ENCODE peak calls at places on chromosomes 5 and 9, in six cellular contexts. One of them, this sample, is unnamed.
A peak's percentile ranks its signal among the peaks of the same experiment; 100 is the strongest.

GRCh38 chr9:133563286-133564213 is 29.0 kb downstream of the ADAMTSL2 start:
- DNase-seq in heart right ventricle: peak; percentile 73
- DNase-seq in hepatic stellate cell: peak; percentile 77
- DNase-seq in activated T-cell treated with anti-CD3 and anti-CD28 coated beads, Interleukin-2, amount 50 U/mL, for 4 hours: no peak
- DNase-seq in left lung: no peak
- DNase-seq in NCI-H510A treated with DMSO at 0.1 percent for 48 hours: no peak
- DNase-seq in this sample: peak; percentile 30

GRCh38 chr5:179623906-179624741 is 653 bp upstream of the HNRNPH1 start:
- DNase-seq in heart right ventricle: no peak
- DNase-seq in hepatic stellate cell: peak; percentile 93
- DNase-seq in activated T-cell treated with anti-CD3 and anti-CD28 coated beads, Interleukin-2, amount 50 U/mL, for 4 hours: peak; percentile 33
- DNase-seq in left lung: peak; percentile 54
- DNase-seq in NCI-H510A treated with DMSO at 0.1 percent for 48 hours: no peak
- DNase-seq in this sample: peak; percentile 90

GRCh38 chr5:67065697-67066096 is 130.9 kb downstream of the CD180 start:
- DNase-seq in heart right ventricle: no peak
- DNase-seq in hepatic stellate cell: no peak
- DNase-seq in activated T-cell treated with anti-CD3 and anti-CD28 coated beads, Interleukin-2, amount 50 U/mL, for 4 hours: no peak
- DNase-seq in left lung: no peak
- DNase-seq in NCI-H510A treated with DMSO at 0.1 percent for 48 hours: no peak
- DNase-seq in this sample: no peak

GRCh38 chr9:71766663-71767062 is 1.6 kb downstream of the CEMIP2 start:
- DNase-seq in heart right ventricle: no peak
- DNase-seq in hepatic stellate cell: no peak
- DNase-seq in activated T-cell treated with anti-CD3 and anti-CD28 coated beads, Interleukin-2, amount 50 U/mL, for 4 hours: no peak
- DNase-seq in left lung: no peak
- DNase-seq in NCI-H510A treated with DMSO at 0.1 percent for 48 hours: peak; percentile 54
- DNase-seq in this sample: no peak

GRCh38 chr5:168047669-168048111 is 243.8 kb upstream of the WWC1 start:
- DNase-seq in heart right ventricle: peak; percentile 65
- DNase-seq in hepatic stellate cell: no peak
- DNase-seq in activated T-cell treated with anti-CD3 and anti-CD28 coated beads, Interleukin-2, amount 50 U/mL, for 4 hours: no peak
- DNase-seq in left lung: no peak
- DNase-seq in NCI-H510A treated with DMSO at 0.1 percent for 48 hours: no peak
- DNase-seq in this sample: no peak

GRCh38 chr9:97997330-97998276 is 14.5 kb downstream of the ANP32B start:
- DNase-seq in heart right ventricle: no peak
- DNase-seq in hepatic stellate cell: no peak
- DNase-seq in activated T-cell treated with anti-CD3 and anti-CD28 coated beads, Interleukin-2, amount 50 U/mL, for 4 hours: no peak
- DNase-seq in left lung: no peak
- DNase-seq in NCI-H510A treated with DMSO at 0.1 percent for 48 hours: no peak
- DNase-seq in this sample: no peak

GRCh38 chr5:14064841-14065240 is 78.3 kb upstream of the TRIO start:
- DNase-seq in heart right ventricle: no peak
- DNase-seq in hepatic stellate cell: no peak
- DNase-seq in activated T-cell treated with anti-CD3 and anti-CD28 coated beads, Interleukin-2, amount 50 U/mL, for 4 hours: no peak
- DNase-seq in left lung: no peak
- DNase-seq in NCI-H510A treated with DMSO at 0.1 percent for 48 hours: no peak
- DNase-seq in this sample: no peak

GRCh38 chr9:127779136-127779981 is 893 bp upstream of the SH2D3C start:
- DNase-seq in heart right ventricle: no peak
- DNase-seq in hepatic stellate cell: no peak
- DNase-seq in activated T-cell treated with anti-CD3 and anti-CD28 coated beads, Interleukin-2, amount 50 U/mL, for 4 hours: peak; percentile 60
- DNase-seq in left lung: no peak
- DNase-seq in NCI-H510A treated with DMSO at 0.1 percent for 48 hours: no peak
- DNase-seq in this sample: no peak

GRCh38 chr9:94767331-94768099 is 41.0 kb downstream of the AOPEP start:
- DNase-seq in heart right ventricle: no peak
- DNase-seq in hepatic stellate cell: no peak
- DNase-seq in activated T-cell treated with anti-CD3 and anti-CD28 coated beads, Interleukin-2, amount 50 U/mL, for 4 hours: no peak
- DNase-seq in left lung: no peak
- DNase-seq in NCI-H510A treated with DMSO at 0.1 percent for 48 hours: no peak
- DNase-seq in this sample: no peak

GRCh38 chr5:66742083-66742895 is 146.1 kb downstream of the MAST4 start:
- DNase-seq in heart right ventricle: peak; percentile 37
- DNase-seq in hepatic stellate cell: no peak
- DNase-seq in activated T-cell treated with anti-CD3 and anti-CD28 coated beads, Interleukin-2, amount 50 U/mL, for 4 hours: no peak
- DNase-seq in left lung: no peak
- DNase-seq in NCI-H510A treated with DMSO at 0.1 percent for 48 hours: no peak
- DNase-seq in this sample: peak; percentile 85

GRCh38 chr9:107425110-107426025 is 64.2 kb downstream of the KLF4 start:
- DNase-seq in heart right ventricle: peak; percentile 78
- DNase-seq in hepatic stellate cell: peak; percentile 43
- DNase-seq in activated T-cell treated with anti-CD3 and anti-CD28 coated beads, Interleukin-2, amount 50 U/mL, for 4 hours: peak; percentile 30
- DNase-seq in left lung: peak; percentile 77
- DNase-seq in NCI-H510A treated with DMSO at 0.1 percent for 48 hours: peak; percentile 4
- DNase-seq in this sample: peak; percentile 54

GRCh38 chr5:55180016-55180415 is 7.0 kb upstream of the CDC20B start:
- DNase-seq in heart right ventricle: no peak
- DNase-seq in hepatic stellate cell: no peak
- DNase-seq in activated T-cell treated with anti-CD3 and anti-CD28 coated beads, Interleukin-2, amount 50 U/mL, for 4 hours: no peak
- DNase-seq in left lung: no peak
- DNase-seq in NCI-H510A treated with DMSO at 0.1 percent for 48 hours: no peak
- DNase-seq in this sample: no peak

GRCh38 chr5:95619096-95619495 is 791 bp upstream of the GPR150 start:
- DNase-seq in heart right ventricle: no peak
- DNase-seq in hepatic stellate cell: no peak
- DNase-seq in activated T-cell treated with anti-CD3 and anti-CD28 coated beads, Interleukin-2, amount 50 U/mL, for 4 hours: no peak
- DNase-seq in left lung: no peak
- DNase-seq in NCI-H510A treated with DMSO at 0.1 percent for 48 hours: no peak
- DNase-seq in this sample: no peak

GRCh38 chr5:38845555-38846378 is at the start of gene OSMR:
- DNase-seq in heart right ventricle: peak; percentile 91
- DNase-seq in hepatic stellate cell: peak; percentile 98
- DNase-seq in activated T-cell treated with anti-CD3 and anti-CD28 coated beads, Interleukin-2, amount 50 U/mL, for 4 hours: no peak
- DNase-seq in left lung: peak; percentile 93
- DNase-seq in NCI-H510A treated with DMSO at 0.1 percent for 48 hours: no peak
- DNase-seq in this sample: peak; percentile 94

GRCh38 chr9:5920860-5921328 is 30.2 kb downstream of the MLANA start:
- DNase-seq in heart right ventricle: no peak
- DNase-seq in hepatic stellate cell: no peak
- DNase-seq in activated T-cell treated with anti-CD3 and anti-CD28 coated beads, Interleukin-2, amount 50 U/mL, for 4 hours: no peak
- DNase-seq in left lung: no peak
- DNase-seq in NCI-H510A treated with DMSO at 0.1 percent for 48 hours: no peak
- DNase-seq in this sample: no peak

GRCh38 chr9:36566813-36567217 is 5.9 kb upstream of the MELK start:
- DNase-seq in heart right ventricle: peak; percentile 17
- DNase-seq in hepatic stellate cell: no peak
- DNase-seq in activated T-cell treated with anti-CD3 and anti-CD28 coated beads, Interleukin-2, amount 50 U/mL, for 4 hours: no peak
- DNase-seq in left lung: peak; percentile 37
- DNase-seq in NCI-H510A treated with DMSO at 0.1 percent for 48 hours: no peak
- DNase-seq in this sample: peak; percentile 89

GRCh38 chr5:138789771-138790242 is 36.6 kb downstream of the CTNNA1 start:
- DNase-seq in heart right ventricle: no peak
- DNase-seq in hepatic stellate cell: peak; percentile 47
- DNase-seq in activated T-cell treated with anti-CD3 and anti-CD28 coated beads, Interleukin-2, amount 50 U/mL, for 4 hours: no peak
- DNase-seq in left lung: no peak
- DNase-seq in NCI-H510A treated with DMSO at 0.1 percent for 48 hours: peak; percentile 22
- DNase-seq in this sample: peak; percentile 42

GRCh38 chr9:3856592-3856991 is 330.8 kb upstream of the RFX3 start:
- DNase-seq in heart right ventricle: no peak
- DNase-seq in hepatic stellate cell: no peak
- DNase-seq in activated T-cell treated with anti-CD3 and anti-CD28 coated beads, Interleukin-2, amount 50 U/mL, for 4 hours: no peak
- DNase-seq in left lung: no peak
- DNase-seq in NCI-H510A treated with DMSO at 0.1 percent for 48 hours: no peak
- DNase-seq in this sample: peak; percentile 68

GRCh38 chr9:4792054-4792571 is 631 bp upstream of the RCL1 start:
- DNase-seq in heart right ventricle: no peak
- DNase-seq in hepatic stellate cell: no peak
- DNase-seq in activated T-cell treated with anti-CD3 and anti-CD28 coated beads, Interleukin-2, amount 50 U/mL, for 4 hours: no peak
- DNase-seq in left lung: no peak
- DNase-seq in NCI-H510A treated with DMSO at 0.1 percent for 48 hours: no peak
- DNase-seq in this sample: no peak

This sample was measured in myocyte.